ENCODE peak calls at places on chromosomes 12 and 14, in seven cellular contexts. One of them, this sample, is unnamed.
A peak's percentile ranks its signal among the peaks of the same experiment; 100 is the strongest.

GRCh38 chr12:100651694-100652093 is 78.2 kb downstream of the GAS2L3 start:
- DNase-seq in neuronal stem cell: no peak
- DNase-seq in stomach: no peak
- DNase-seq in IMR-90: no peak
- DNase-seq in thyroid gland: no peak
- DNase-seq in heart left ventricle: no peak
- DNase-seq in transverse colon: no peak
- DNase-seq in this sample: peak; percentile 25

GRCh38 chr14:39768579-39768978 is 336.3 kb upstream of the FBXO33 start:
- DNase-seq in stomach: no peak
- DNase-seq in heart left ventricle: no peak
- DNase-seq in neuronal stem cell: no peak
- DNase-seq in thyroid gland: no peak
- DNase-seq in transverse colon: no peak
- DNase-seq in IMR-90: no peak
- DNase-seq in this sample: no peak

GRCh38 chr12:32390572-32391219 is 8.7 kb upstream of the FGD4 start:
- DNase-seq in IMR-90: no peak
- DNase-seq in neuronal stem cell: no peak
- DNase-seq in heart left ventricle: no peak
- DNase-seq in thyroid gland: peak; percentile 63
- DNase-seq in transverse colon: peak; percentile 46
- DNase-seq in stomach: peak; percentile 57
- DNase-seq in this sample: peak; percentile 93

GRCh38 chr14:99699071-99699760 is 15.1 kb downstream of the CYP46A1 start:
- DNase-seq in neuronal stem cell: no peak
- DNase-seq in heart left ventricle: no peak
- DNase-seq in thyroid gland: no peak
- DNase-seq in stomach: no peak
- DNase-seq in transverse colon: no peak
- DNase-seq in IMR-90: no peak
- DNase-seq in this sample: no peak

GRCh38 chr12:116727902-116728301 is 10.0 kb downstream of the SPRING1 start:
- DNase-seq in neuronal stem cell: no peak
- DNase-seq in thyroid gland: peak; percentile 61
- DNase-seq in heart left ventricle: no peak
- DNase-seq in stomach: no peak
- DNase-seq in transverse colon: no peak
- DNase-seq in IMR-90: no peak
- DNase-seq in this sample: no peak

GRCh38 chr14:22549981-22550670 is 38.9 kb downstream of the DAD1 start:
- DNase-seq in thyroid gland: no peak
- DNase-seq in IMR-90: peak; percentile 63
- DNase-seq in transverse colon: no peak
- DNase-seq in heart left ventricle: no peak
- DNase-seq in neuronal stem cell: no peak
- DNase-seq in stomach: no peak
- DNase-seq in this sample: no peak

GRCh38 chr12:50019524-50019923 is 5.8 kb downstream of the RACGAP1 start:
- DNase-seq in heart left ventricle: no peak
- DNase-seq in stomach: no peak
- DNase-seq in neuronal stem cell: no peak
- DNase-seq in IMR-90: no peak
- DNase-seq in thyroid gland: no peak
- DNase-seq in transverse colon: no peak
- DNase-seq in this sample: no peak

GRCh38 chr14:54440454-54440853 is 720 bp downstream of the CNIH1 start:
- DNase-seq in heart left ventricle: no peak
- DNase-seq in transverse colon: no peak
- DNase-seq in stomach: no peak
- DNase-seq in IMR-90: peak; percentile 10
- DNase-seq in thyroid gland: no peak
- DNase-seq in neuronal stem cell: no peak
- DNase-seq in this sample: no peak

GRCh38 chr12:90858261-90858660 is 96.7 kb downstream of the CCER1 start:
- DNase-seq in transverse colon: peak; percentile 34
- DNase-seq in IMR-90: peak; percentile 24
- DNase-seq in heart left ventricle: no peak
- DNase-seq in stomach: peak; percentile 50
- DNase-seq in thyroid gland: peak; percentile 12
- DNase-seq in neuronal stem cell: peak; percentile 24
- DNase-seq in this sample: peak; percentile 83

GRCh38 chr12:77795699-77796098 is 35.0 kb upstream of the NAV3 start:
- DNase-seq in heart left ventricle: no peak
- DNase-seq in thyroid gland: no peak
- DNase-seq in IMR-90: no peak
- DNase-seq in neuronal stem cell: no peak
- DNase-seq in transverse colon: no peak
- DNase-seq in stomach: no peak
- DNase-seq in this sample: no peak

GRCh38 chr12:9798008-9798619 is 29.2 kb upstream of the KLRF1 start:
- DNase-seq in heart left ventricle: no peak
- DNase-seq in transverse colon: peak; percentile 64
- DNase-seq in thyroid gland: peak; percentile 31
- DNase-seq in stomach: peak; percentile 49
- DNase-seq in neuronal stem cell: peak; percentile 29
- DNase-seq in IMR-90: peak; percentile 56
- DNase-seq in this sample: peak; percentile 66

GRCh38 chr14:75979641-75980422 is 2.0 kb downstream of the TGFB3 start:
- DNase-seq in thyroid gland: no peak
- DNase-seq in neuronal stem cell: no peak
- DNase-seq in heart left ventricle: peak; percentile 49
- DNase-seq in IMR-90: no peak
- DNase-seq in transverse colon: peak; percentile 16
- DNase-seq in stomach: no peak
- DNase-seq in this sample: peak; percentile 56

GRCh38 chr12:43696154-43696553 is 62.4 kb downstream of the PUS7L start:
- DNase-seq in thyroid gland: no peak
- DNase-seq in heart left ventricle: no peak
- DNase-seq in neuronal stem cell: no peak
- DNase-seq in transverse colon: no peak
- DNase-seq in stomach: no peak
- DNase-seq in IMR-90: no peak
- DNase-seq in this sample: no peak

GRCh38 chr14:78086342-78086741 is 83.8 kb upstream of the NRXN3 start:
- DNase-seq in heart left ventricle: no peak
- DNase-seq in stomach: no peak
- DNase-seq in neuronal stem cell: no peak
- DNase-seq in IMR-90: no peak
- DNase-seq in transverse colon: no peak
- DNase-seq in thyroid gland: no peak
- DNase-seq in this sample: no peak

GRCh38 chr14:78088941-78089340 is 81.2 kb upstream of the NRXN3 start:
- DNase-seq in heart left ventricle: no peak
- DNase-seq in IMR-90: no peak
- DNase-seq in transverse colon: no peak
- DNase-seq in neuronal stem cell: no peak
- DNase-seq in thyroid gland: no peak
- DNase-seq in stomach: no peak
- DNase-seq in this sample: no peak

GRCh38 chr14:78091361-78091760 is 78.8 kb upstream of the NRXN3 start:
- DNase-seq in heart left ventricle: no peak
- DNase-seq in thyroid gland: no peak
- DNase-seq in stomach: no peak
- DNase-seq in neuronal stem cell: no peak
- DNase-seq in IMR-90: no peak
- DNase-seq in transverse colon: no peak
- DNase-seq in this sample: no peak

GRCh38 chr14:78092040-78092439 is 78.1 kb upstream of the NRXN3 start:
- DNase-seq in transverse colon: no peak
- DNase-seq in neuronal stem cell: no peak
- DNase-seq in thyroid gland: no peak
- DNase-seq in heart left ventricle: no peak
- DNase-seq in stomach: no peak
- DNase-seq in IMR-90: no peak
- DNase-seq in this sample: no peak

GRCh38 chr14:78090820-78091219 is 79.4 kb upstream of the NRXN3 start:
- DNase-seq in transverse colon: no peak
- DNase-seq in neuronal stem cell: no peak
- DNase-seq in IMR-90: no peak
- DNase-seq in heart left ventricle: no peak
- DNase-seq in stomach: no peak
- DNase-seq in thyroid gland: no peak
- DNase-seq in this sample: no peak
- H3K27ac ChIP-seq in transverse colon: no peak overlapping the region
- H3K27ac ChIP-seq in neuronal stem cell: no peak overlapping the region
- H3K27ac ChIP-seq in IMR-90: no peak overlapping the region
- H3K27ac ChIP-seq in heart left ventricle: no peak overlapping the region
- H3K27ac ChIP-seq in stomach: no peak overlapping the region
- H3K27ac ChIP-seq in thyroid gland: no peak overlapping the region
- H3K27ac ChIP-seq in this sample: no peak overlapping the region

GRCh38 chr12:31315779-31316465 is 10.0 kb downstream of the SINHCAF start:
- DNase-seq in thyroid gland: no peak
- DNase-seq in neuronal stem cell: no peak
- DNase-seq in heart left ventricle: no peak
- DNase-seq in IMR-90: no peak
- DNase-seq in transverse colon: no peak
- DNase-seq in stomach: no peak
- DNase-seq in this sample: no peak

GRCh38 chr12:31315089-31315725 is 10.7 kb downstream of the SINHCAF start:
- DNase-seq in thyroid gland: no peak
- DNase-seq in transverse colon: no peak
- DNase-seq in neuronal stem cell: no peak
- DNase-seq in heart left ventricle: no peak
- DNase-seq in IMR-90: no peak
- DNase-seq in stomach: no peak
- DNase-seq in this sample: no peak

GRCh38 chr12:31316964-31317363 is 9.0 kb downstream of the SINHCAF start:
- DNase-seq in transverse colon: no peak
- DNase-seq in heart left ventricle: no peak
- DNase-seq in IMR-90: no peak
- DNase-seq in stomach: no peak
- DNase-seq in thyroid gland: no peak
- DNase-seq in neuronal stem cell: no peak
- DNase-seq in this sample: no peak

GRCh38 chr12:31318870-31319269 is 7.1 kb downstream of the SINHCAF start:
- DNase-seq in thyroid gland: no peak
- DNase-seq in stomach: no peak
- DNase-seq in IMR-90: no peak
- DNase-seq in transverse colon: no peak
- DNase-seq in neuronal stem cell: no peak
- DNase-seq in heart left ventricle: no peak
- DNase-seq in this sample: no peak

DNA sequence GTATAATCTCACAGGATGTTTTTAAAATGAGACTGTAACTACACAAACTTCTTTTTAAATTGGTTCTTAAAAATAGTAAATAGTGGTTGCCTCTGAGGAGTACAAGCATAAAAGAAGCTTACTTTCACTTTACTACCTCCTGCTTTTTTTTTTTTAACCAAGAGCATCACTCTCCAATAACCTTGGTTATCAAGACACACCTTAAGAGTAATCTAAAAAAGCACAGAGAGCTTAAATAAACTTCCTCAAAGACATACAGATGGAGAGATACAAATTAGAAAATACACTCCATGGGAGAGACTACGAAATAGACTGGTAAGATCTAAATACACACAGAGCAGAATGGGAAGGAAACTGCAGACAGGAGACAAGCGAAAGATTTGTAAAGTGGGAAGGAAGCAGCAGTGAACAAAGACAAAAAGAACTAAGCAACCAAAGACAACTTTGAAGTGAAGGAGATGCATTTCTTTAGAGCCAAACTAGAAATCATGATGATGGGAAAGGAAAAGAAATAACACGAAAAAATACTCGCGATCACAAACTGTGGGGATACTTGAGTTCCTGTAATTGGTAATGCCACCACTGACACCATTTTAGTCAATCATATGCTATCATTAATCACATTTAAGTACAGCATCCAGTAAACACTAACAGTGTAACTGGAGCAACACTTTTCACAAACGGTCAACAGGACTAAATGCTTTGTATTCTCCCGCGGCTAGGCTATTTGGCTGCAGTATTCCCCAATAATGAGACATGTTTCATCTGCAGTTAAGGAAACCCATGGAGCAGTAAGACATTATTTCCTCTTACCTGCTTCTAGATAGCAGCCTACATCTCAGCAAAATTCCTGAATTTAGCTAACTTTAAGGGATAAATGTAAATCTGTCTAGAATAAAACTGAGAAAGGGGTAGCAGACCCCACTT is 8.2 kb downstream of the SINHCAF start:
- DNase-seq in neuronal stem cell: no peak
- DNase-seq in stomach: no peak
- DNase-seq in thyroid gland: no peak
- DNase-seq in IMR-90: no peak
- DNase-seq in transverse colon: no peak
- DNase-seq in heart left ventricle: no peak
- DNase-seq in this sample: no peak
- H3K27ac ChIP-seq in neuronal stem cell: peak overlapping the region; percentile 34
- H3K27ac ChIP-seq in stomach: peak overlapping the region; percentile 31
- H3K27ac ChIP-seq in thyroid gland: peak overlapping the region; percentile 8
- H3K27ac ChIP-seq in IMR-90: no peak overlapping the region
- H3K27ac ChIP-seq in transverse colon: peak overlapping the region; percentile 70
- H3K27ac ChIP-seq in heart left ventricle: peak overlapping the region; percentile 11
- H3K27ac ChIP-seq in this sample: peak overlapping the region; percentile 54

DNA sequence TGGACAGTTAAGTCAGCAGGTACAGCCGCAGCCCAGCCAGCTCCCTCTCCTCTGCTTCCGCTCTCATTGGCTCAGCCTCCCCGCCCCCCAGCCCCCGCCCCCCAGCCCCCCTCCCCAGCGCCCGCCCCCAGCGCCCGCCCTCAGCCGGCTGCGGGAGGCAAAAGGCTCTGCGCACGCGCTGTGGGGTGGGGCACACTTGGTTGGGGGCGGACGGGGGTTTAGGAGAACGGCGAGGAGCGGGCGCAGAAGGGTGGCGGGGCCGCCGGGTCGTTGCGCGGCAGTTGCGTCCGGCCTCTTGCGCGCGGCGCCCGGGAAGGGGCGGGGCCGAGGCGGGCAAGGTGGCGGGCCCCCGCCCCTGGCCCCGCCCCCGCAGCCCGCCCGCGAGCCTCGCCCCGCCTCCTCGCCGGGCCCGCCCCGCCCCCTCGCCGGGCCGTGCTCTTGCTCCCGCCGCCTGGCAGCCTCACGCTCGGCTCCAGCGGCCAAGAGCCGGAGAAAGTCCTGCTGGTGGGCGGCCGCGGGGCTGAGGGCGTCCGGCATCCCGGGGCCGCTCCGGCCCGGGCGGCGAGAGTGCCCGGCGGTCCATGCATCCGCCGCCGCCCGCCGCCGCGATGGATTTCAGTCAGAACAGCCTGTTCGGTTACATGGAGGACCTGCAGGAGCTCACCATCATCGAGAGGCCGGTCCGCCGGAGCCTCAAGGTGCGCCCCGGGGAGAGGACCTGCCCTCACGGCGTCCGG is at the start of gene PPP4R4:
- DNase-seq in transverse colon: peak; percentile 83
- DNase-seq in neuronal stem cell: peak; percentile 93
- DNase-seq in IMR-90: peak; percentile 70
- DNase-seq in heart left ventricle: peak; percentile 79
- DNase-seq in thyroid gland: peak; percentile 95
- DNase-seq in stomach: peak; percentile 86
- DNase-seq in this sample: peak; percentile 93
- H3K27ac ChIP-seq in transverse colon: peak within 1 kb of the TSS; percentile 46
- H3K27ac ChIP-seq in neuronal stem cell: peak within 1 kb of the TSS; percentile 83
- H3K27ac ChIP-seq in IMR-90: no peak within 1 kb of the TSS
- H3K27ac ChIP-seq in heart left ventricle: peak within 1 kb of the TSS; percentile 65
- H3K27ac ChIP-seq in thyroid gland: peak within 1 kb of the TSS; percentile 53
- H3K27ac ChIP-seq in stomach: peak within 1 kb of the TSS; percentile 34
- H3K27ac ChIP-seq in this sample: peak within 1 kb of the TSS; percentile 93

DNA sequence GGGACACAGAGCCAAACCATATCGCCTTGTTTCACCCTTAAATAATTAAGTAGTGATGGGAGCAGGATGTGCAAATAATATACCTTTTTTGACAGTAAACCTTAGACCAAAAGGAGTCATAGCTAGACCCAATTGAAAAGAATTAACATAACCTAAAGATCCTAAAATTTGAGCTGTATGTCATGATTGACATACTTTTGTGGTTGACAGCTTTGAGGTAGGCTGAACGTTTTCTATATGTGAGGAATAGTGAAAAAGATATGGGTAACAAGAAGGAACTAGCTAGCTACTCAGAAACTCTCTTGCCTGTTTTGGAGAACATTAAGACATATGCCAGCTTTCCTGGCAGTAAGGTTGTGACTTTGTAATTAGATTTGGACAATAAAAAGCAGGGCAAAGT is 320.6 kb downstream of the KCNC2 start:
- DNase-seq in neuronal stem cell: no peak
- DNase-seq in IMR-90: no peak
- DNase-seq in thyroid gland: no peak
- DNase-seq in heart left ventricle: no peak
- DNase-seq in stomach: no peak
- DNase-seq in transverse colon: no peak
- DNase-seq in this sample: no peak
- H3K27ac ChIP-seq in neuronal stem cell: no peak overlapping the region
- H3K27ac ChIP-seq in IMR-90: no peak overlapping the region
- H3K27ac ChIP-seq in thyroid gland: no peak overlapping the region
- H3K27ac ChIP-seq in heart left ventricle: no peak overlapping the region
- H3K27ac ChIP-seq in stomach: no peak overlapping the region
- H3K27ac ChIP-seq in transverse colon: no peak overlapping the region
- H3K27ac ChIP-seq in this sample: no peak overlapping the region

This sample was measured in testis.